ENCODE peak calls at places on chromosomes 11 and 22, in four cellular contexts. One of them, this sample, is unnamed. For H3K4me1, the result is how much of the 10 kb centered on the place peaks cover.

GRCh38 chr11:29214833-29215232 is 802.0 kb downstream of the KCNA4 start:
- DNase-seq in A549: no peak
- DNase-seq in DND-41: no peak
- DNase-seq in colonic mucosa: no peak
- DNase-seq in this sample: no peak

GRCh38 chr11:6067502-6067901 is 36.9 kb upstream of the OR56A1 start:
- DNase-seq in colonic mucosa: no peak
- DNase-seq in A549: no peak
- DNase-seq in DND-41: no peak
- DNase-seq in this sample: no peak

GRCh38 chr11:96097844-96098421 is 174.0 kb upstream of the MTMR2 start:
- DNase-seq in colonic mucosa: peak
- DNase-seq in A549: no peak
- DNase-seq in DND-41: no peak
- DNase-seq in this sample: no peak

GRCh38 chr11:19077965-19078364 is 17.4 kb upstream of the MRGPRX2 start:
- DNase-seq in colonic mucosa: peak
- DNase-seq in A549: no peak
- DNase-seq in DND-41: no peak
- DNase-seq in this sample: no peak

GRCh38 chr22:28075260-28075981 is 156.4 kb upstream of the PITPNB start:
- DNase-seq in DND-41: no peak
- DNase-seq in A549: peak
- DNase-seq in colonic mucosa: peak
- DNase-seq in this sample: no peak

GRCh38 chr22:35380537-35381423 is at the start of gene HMOX1:
- DNase-seq in colonic mucosa: peak
- DNase-seq in DND-41: no peak
- DNase-seq in A549: peak
- DNase-seq in this sample: peak

GRCh38 chr11:122192634-122193245 is 76.7 kb upstream of the BLID start:
- DNase-seq in A549: no peak
- DNase-seq in colonic mucosa: no peak
- DNase-seq in DND-41: no peak
- DNase-seq in this sample: no peak

GRCh38 chr11:67056640-67057409 is at the start of gene RHOD:
- DNase-seq in A549: no peak
- DNase-seq in colonic mucosa: peak
- DNase-seq in DND-41: no peak
- DNase-seq in this sample: no peak

GRCh38 chr11:131884461-131885073 is 514.2 kb downstream of the NTM start:
- DNase-seq in DND-41: no peak
- DNase-seq in A549: no peak
- DNase-seq in colonic mucosa: no peak
- DNase-seq in this sample: no peak

GRCh38 chr11:40797981-40798380 is 661.5 kb downstream of the LRRC4C start:
- DNase-seq in A549: no peak
- DNase-seq in colonic mucosa: no peak
- DNase-seq in DND-41: no peak
- DNase-seq in this sample: no peak

GRCh38 chr11:11931461-11932055 is 76.9 kb downstream of the DKK3 start:
- DNase-seq in colonic mucosa: no peak
- DNase-seq in A549: peak
- DNase-seq in DND-41: no peak
- DNase-seq in this sample: no peak

GRCh38 chr11:34978236-34979191 is 62.1 kb downstream of the PDHX start:
- DNase-seq in A549: no peak
- DNase-seq in DND-41: no peak
- DNase-seq in colonic mucosa: no peak
- DNase-seq in this sample: no peak

GRCh38 chr22:32558681-32559355 is 84.2 kb downstream of the FBXO7 start:
- DNase-seq in DND-41: no peak
- DNase-seq in A549: peak
- DNase-seq in colonic mucosa: peak
- DNase-seq in this sample: no peak

GRCh38 chr11:16184588-16184987 is 171.8 kb downstream of the SOX6 start:
- DNase-seq in A549: peak
- DNase-seq in colonic mucosa: peak
- DNase-seq in DND-41: no peak
- DNase-seq in this sample: no peak

GRCh38 chr11:44623716-44624491 is 58.4 kb downstream of the CD82 start:
- DNase-seq in DND-41: peak
- DNase-seq in A549: no peak
- DNase-seq in colonic mucosa: peak
- DNase-seq in this sample: peak

GRCh38 chr22:45069925-45070324 is 60.1 kb upstream of the PHF21B start:
- DNase-seq in colonic mucosa: no peak
- DNase-seq in DND-41: no peak
- DNase-seq in A549: no peak
- DNase-seq in this sample: no peak

GRCh38 chr11:128328955-128329551 is 258.3 kb downstream of the ETS1 start:
- DNase-seq in DND-41: no peak
- DNase-seq in colonic mucosa: no peak
- DNase-seq in A549: no peak
- DNase-seq in this sample: peak

GRCh38 chr22:21951931-21952465 is 650 bp downstream of the PPM1F start:
- DNase-seq in DND-41: no peak
- DNase-seq in A549: no peak
- DNase-seq in colonic mucosa: peak
- DNase-seq in this sample: no peak

GRCh38 chr11:2446590-2447252 is 1.9 kb downstream of the KCNQ1 start:
- DNase-seq in colonic mucosa: peak
- DNase-seq in DND-41: no peak
- DNase-seq in A549: no peak
- DNase-seq in this sample: no peak

GRCh38 chr11:9759519-9760179 is 95.8 kb downstream of the SWAP70 start:
- DNase-seq in colonic mucosa: peak
- DNase-seq in DND-41: peak
- DNase-seq in A549: peak
- DNase-seq in this sample: peak

GRCh38 chr11:75421902-75422247 is 11.1 kb downstream of the KLHL35 start:
- DNase-seq in DND-41: no peak
- DNase-seq in A549: no peak
- DNase-seq in colonic mucosa: no peak
- DNase-seq in this sample: no peak

GRCh38 chr22:20568502-20569058 is 61.2 kb downstream of the MED15 start:
- DNase-seq in A549: no peak
- DNase-seq in DND-41: no peak
- DNase-seq in colonic mucosa: no peak
- DNase-seq in this sample: no peak
- H3K4me1 ChIP-seq in A549: half or more
- H3K4me1 ChIP-seq in DND-41: under half
- H3K4me1 ChIP-seq in colonic mucosa: under half
- H3K4me1 ChIP-seq in this sample: half or more

GRCh38 chr11:59186130-59186594 is 14.2 kb downstream of the DTX4 start:
- DNase-seq in A549: peak
- DNase-seq in DND-41: peak
- DNase-seq in colonic mucosa: peak
- DNase-seq in this sample: peak
- H3K4me1 ChIP-seq in A549: under half
- H3K4me1 ChIP-seq in DND-41: under half
- H3K4me1 ChIP-seq in colonic mucosa: under half
- H3K4me1 ChIP-seq in this sample: under half

GRCh38 chr22:20920881-20921203 is 3.6 kb downstream of the CRKL start:
- DNase-seq in A549: no peak
- DNase-seq in colonic mucosa: no peak
- DNase-seq in DND-41: no peak
- DNase-seq in this sample: no peak
- H3K4me1 ChIP-seq in A549: under half
- H3K4me1 ChIP-seq in colonic mucosa: under half
- H3K4me1 ChIP-seq in DND-41: half or more
- H3K4me1 ChIP-seq in this sample: half or more

DNA sequence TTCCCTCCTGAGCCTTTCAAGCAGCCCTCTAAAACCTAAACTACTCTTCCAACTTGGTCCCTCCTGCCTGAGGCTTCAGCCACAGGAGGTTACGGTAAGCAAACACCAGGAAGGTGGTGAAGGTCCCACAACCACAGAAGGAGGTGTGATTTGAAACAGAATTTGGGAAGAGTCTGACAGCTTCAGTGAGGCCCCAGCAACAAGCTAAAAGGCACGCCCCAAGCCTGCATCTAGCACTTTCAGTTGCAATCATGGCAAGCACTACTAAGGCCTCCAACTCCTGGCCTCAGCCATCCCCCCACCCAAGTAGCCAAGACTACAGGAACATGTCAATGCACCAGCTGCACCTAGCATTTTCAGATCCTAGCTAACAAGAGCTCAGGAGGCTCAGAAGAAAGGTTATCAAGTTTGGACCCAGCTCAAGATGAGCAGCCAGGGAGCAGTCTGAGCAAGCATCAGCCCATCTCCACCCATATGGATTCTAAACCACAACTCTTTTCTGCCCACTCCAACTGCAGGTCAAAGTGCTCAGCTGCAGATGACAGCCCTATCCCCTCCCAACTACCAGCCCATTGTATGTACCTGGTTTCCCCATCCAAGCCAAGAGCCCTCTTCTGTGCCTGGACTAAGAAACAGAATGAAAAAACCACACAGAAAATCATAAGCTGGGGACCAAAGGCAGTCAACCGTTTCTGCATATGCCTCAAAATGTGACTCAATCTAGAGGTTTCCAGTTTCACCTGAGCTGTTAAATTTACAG is 10.4 kb upstream of the AHNAK start:
- DNase-seq in DND-41: peak
- DNase-seq in A549: no peak
- DNase-seq in colonic mucosa: no peak
- DNase-seq in this sample: peak
- H3K4me1 ChIP-seq in DND-41: half or more
- H3K4me1 ChIP-seq in A549: half or more
- H3K4me1 ChIP-seq in colonic mucosa: under half
- H3K4me1 ChIP-seq in this sample: half or more

GRCh38 chr11:61756147-61756451 is 3.7 kb downstream of the MYRF start:
- DNase-seq in colonic mucosa: no peak
- DNase-seq in A549: no peak
- DNase-seq in DND-41: no peak
- DNase-seq in this sample: no peak

GRCh38 chr11:61753672-61754071 is 1.2 kb downstream of the MYRF start:
- DNase-seq in DND-41: no peak
- DNase-seq in A549: no peak
- DNase-seq in colonic mucosa: no peak
- DNase-seq in this sample: no peak

GRCh38 chr11:61752925-61753551 is 602 bp downstream of the MYRF start:
- DNase-seq in colonic mucosa: no peak
- DNase-seq in DND-41: no peak
- DNase-seq in A549: no peak
- DNase-seq in this sample: no peak

GRCh38 chr11:61756452-61757212 is 4.2 kb downstream of the MYRF start:
- DNase-seq in colonic mucosa: peak
- DNase-seq in A549: peak
- DNase-seq in DND-41: peak
- DNase-seq in this sample: peak

GRCh38 chr11:61754534-61755482 is 2.4 kb downstream of the MYRF start:
- DNase-seq in DND-41: no peak
- DNase-seq in A549: no peak
- DNase-seq in colonic mucosa: no peak
- DNase-seq in this sample: no peak
- H3K4me1 ChIP-seq in DND-41: under half
- H3K4me1 ChIP-seq in A549: half or more
- H3K4me1 ChIP-seq in colonic mucosa: under half
- H3K4me1 ChIP-seq in this sample: under half

DNA sequence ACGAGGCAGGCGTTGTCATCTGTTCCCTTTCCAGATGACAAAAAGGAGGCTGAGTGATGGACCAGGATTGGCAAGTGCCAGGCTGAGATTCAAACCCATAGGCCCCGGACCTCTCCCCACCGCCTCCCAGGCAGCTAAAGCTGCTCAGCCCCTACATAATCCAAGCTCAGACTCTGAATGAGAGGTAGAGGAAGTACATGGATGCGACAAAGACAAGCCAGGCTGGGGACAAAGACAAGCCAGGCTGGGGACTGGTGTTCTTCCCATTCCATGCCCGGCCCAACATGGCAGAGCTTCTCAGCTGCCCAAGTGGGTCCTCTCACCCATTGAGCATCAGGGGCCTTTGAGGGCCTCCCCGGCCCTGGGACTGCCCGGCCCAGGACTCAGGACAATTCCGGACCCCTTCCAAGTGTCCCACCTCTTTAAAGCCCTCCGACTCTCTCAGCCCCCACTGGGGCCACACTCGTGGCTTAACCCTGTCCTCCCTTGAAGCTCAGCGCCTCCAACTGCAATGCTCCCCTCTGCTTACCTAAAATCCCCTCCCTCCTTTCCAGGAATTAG is 4.8 kb downstream of the MFNG start:
- DNase-seq in DND-41: no peak
- DNase-seq in colonic mucosa: no peak
- DNase-seq in A549: no peak
- DNase-seq in this sample: no peak
- H3K4me1 ChIP-seq in DND-41: under half
- H3K4me1 ChIP-seq in colonic mucosa: under half
- H3K4me1 ChIP-seq in A549: under half
- H3K4me1 ChIP-seq in this sample: under half

DNA sequence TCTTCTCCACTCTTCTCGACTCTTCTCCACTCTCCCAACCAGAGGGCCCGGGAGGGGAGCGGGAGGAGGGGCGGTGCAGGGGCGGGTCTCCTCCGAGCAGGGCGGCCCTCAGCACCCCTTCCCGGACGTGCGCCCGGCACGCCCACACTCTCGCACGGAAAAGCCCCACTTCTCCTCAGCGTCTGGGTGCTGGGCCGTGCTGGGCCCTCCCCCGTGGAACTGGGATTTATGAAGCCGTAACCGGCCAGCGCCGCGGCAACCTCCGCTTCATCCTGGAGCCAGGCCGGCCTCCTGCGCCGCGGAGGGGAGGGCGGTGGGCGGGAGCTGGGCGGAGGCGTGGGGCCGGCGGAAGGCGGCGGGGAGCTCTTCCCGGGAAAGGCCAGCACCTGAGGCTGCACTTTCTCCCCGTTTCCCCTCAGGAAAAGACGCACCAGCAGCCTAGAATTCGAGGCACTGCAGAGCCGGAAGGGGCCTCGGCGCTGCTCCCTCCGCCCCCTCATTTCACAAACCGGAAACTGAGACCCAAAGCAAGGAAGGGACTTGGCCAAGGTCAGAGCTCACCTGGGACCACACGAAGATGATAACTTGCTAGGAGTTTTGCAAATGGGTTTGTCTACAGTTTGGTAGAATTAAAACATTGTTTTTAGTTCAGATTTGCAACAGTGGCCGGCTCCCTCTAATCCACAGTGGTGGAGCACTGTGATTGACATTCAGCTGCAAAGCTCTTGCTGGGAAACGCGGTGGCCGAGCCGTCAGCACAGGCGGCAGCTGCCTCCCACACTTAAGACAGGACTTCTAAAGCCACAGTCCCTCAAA is 31.6 kb upstream of the JAM3 start:
- DNase-seq in A549: no peak
- DNase-seq in colonic mucosa: peak
- DNase-seq in DND-41: peak
- DNase-seq in this sample: peak
- H3K4me1 ChIP-seq in A549: under half
- H3K4me1 ChIP-seq in colonic mucosa: under half
- H3K4me1 ChIP-seq in DND-41: under half
- H3K4me1 ChIP-seq in this sample: under half

GRCh38 chr22:29904020-29904419 is 21.0 kb downstream of the MTMR3 start:
- DNase-seq in DND-41: no peak
- DNase-seq in A549: no peak
- DNase-seq in colonic mucosa: no peak
- DNase-seq in this sample: no peak
- H3K4me1 ChIP-seq in DND-41: under half
- H3K4me1 ChIP-seq in A549: under half
- H3K4me1 ChIP-seq in colonic mucosa: under half
- H3K4me1 ChIP-seq in this sample: under half